ENCODE peak calls at places on chromosomes 2 and 18, in nine cellular contexts. One of them, this sample, is unnamed.

GRCh38 chr2:238913931-238914647 is 66.2 kb downstream of the TWIST2 start:
- DNase-seq in K562: no peak
- DNase-seq in fibroblast of lung: no peak
- DNase-seq in A549: no peak
- DNase-seq in thoracic aorta: no peak
- DNase-seq in activated CD8-positive, alpha-beta T cell treated with anti-CD3 and anti-CD28 coated beads for 36 hours: no peak
- DNase-seq in retinal pigment epithelial cell: no peak
- DNase-seq in nephron progenitor cell: no peak
- DNase-seq in glutamatergic neuron: no peak
- DNase-seq in this sample: no peak

GRCh38 chr2:8685697-8686358 is 4.0 kb downstream of the ID2 start:
- DNase-seq in K562: peak; percentile 83
- DNase-seq in fibroblast of lung: peak; percentile 24
- DNase-seq in A549: peak; percentile 51
- DNase-seq in thoracic aorta: no peak
- DNase-seq in activated CD8-positive, alpha-beta T cell treated with anti-CD3 and anti-CD28 coated beads for 36 hours: peak; percentile 73
- DNase-seq in retinal pigment epithelial cell: no peak
- DNase-seq in nephron progenitor cell: peak; percentile 94
- DNase-seq in glutamatergic neuron: peak; percentile 89
- DNase-seq in this sample: peak; percentile 94

GRCh38 chr2:220273082-220273481 is 645.7 kb downstream of the SLC4A3 start:
- DNase-seq in K562: no peak
- DNase-seq in fibroblast of lung: no peak
- DNase-seq in A549: peak; percentile 20
- DNase-seq in thoracic aorta: no peak
- DNase-seq in activated CD8-positive, alpha-beta T cell treated with anti-CD3 and anti-CD28 coated beads for 36 hours: no peak
- DNase-seq in retinal pigment epithelial cell: no peak
- DNase-seq in nephron progenitor cell: no peak
- DNase-seq in glutamatergic neuron: no peak
- DNase-seq in this sample: no peak

GRCh38 chr2:96073170-96073775 is 38.6 kb upstream of the GPAT2 start:
- DNase-seq in K562: no peak
- DNase-seq in fibroblast of lung: no peak
- DNase-seq in A549: no peak
- DNase-seq in thoracic aorta: no peak
- DNase-seq in activated CD8-positive, alpha-beta T cell treated with anti-CD3 and anti-CD28 coated beads for 36 hours: no peak
- DNase-seq in retinal pigment epithelial cell: no peak
- DNase-seq in nephron progenitor cell: no peak
- DNase-seq in glutamatergic neuron: no peak
- DNase-seq in this sample: no peak

GRCh38 chr2:230011617-230012016 is 57.1 kb downstream of the SLC16A14 start:
- DNase-seq in K562: no peak
- DNase-seq in fibroblast of lung: peak; percentile 57
- DNase-seq in A549: no peak
- DNase-seq in thoracic aorta: no peak
- DNase-seq in activated CD8-positive, alpha-beta T cell treated with anti-CD3 and anti-CD28 coated beads for 36 hours: no peak
- DNase-seq in retinal pigment epithelial cell: no peak
- DNase-seq in nephron progenitor cell: no peak
- DNase-seq in glutamatergic neuron: no peak
- DNase-seq in this sample: no peak

GRCh38 chr2:1611886-1612285 is 132.4 kb downstream of the PXDN start:
- DNase-seq in K562: no peak
- DNase-seq in fibroblast of lung: no peak
- DNase-seq in A549: no peak
- DNase-seq in thoracic aorta: no peak
- DNase-seq in activated CD8-positive, alpha-beta T cell treated with anti-CD3 and anti-CD28 coated beads for 36 hours: no peak
- DNase-seq in retinal pigment epithelial cell: no peak
- DNase-seq in nephron progenitor cell: no peak
- DNase-seq in glutamatergic neuron: no peak
- DNase-seq in this sample: no peak

GRCh38 chr2:70688427-70688826 is 79.6 kb downstream of the ADD2 start:
- DNase-seq in K562: no peak
- DNase-seq in fibroblast of lung: no peak
- DNase-seq in A549: no peak
- DNase-seq in thoracic aorta: no peak
- DNase-seq in activated CD8-positive, alpha-beta T cell treated with anti-CD3 and anti-CD28 coated beads for 36 hours: no peak
- DNase-seq in retinal pigment epithelial cell: no peak
- DNase-seq in nephron progenitor cell: no peak
- DNase-seq in glutamatergic neuron: no peak
- DNase-seq in this sample: no peak

GRCh38 chr2:65495250-65495649 is 62.9 kb upstream of the SPRED2 start:
- DNase-seq in K562: no peak
- DNase-seq in fibroblast of lung: peak; percentile 26
- DNase-seq in A549: no peak
- DNase-seq in thoracic aorta: no peak
- DNase-seq in activated CD8-positive, alpha-beta T cell treated with anti-CD3 and anti-CD28 coated beads for 36 hours: no peak
- DNase-seq in retinal pigment epithelial cell: no peak
- DNase-seq in nephron progenitor cell: no peak
- DNase-seq in glutamatergic neuron: no peak
- DNase-seq in this sample: no peak

GRCh38 chr2:175004730-175004979 is 526 bp downstream of the CHN1 start:
- DNase-seq in K562: peak; percentile 11
- DNase-seq in fibroblast of lung: no peak
- DNase-seq in A549: no peak
- DNase-seq in thoracic aorta: no peak
- DNase-seq in activated CD8-positive, alpha-beta T cell treated with anti-CD3 and anti-CD28 coated beads for 36 hours: no peak
- DNase-seq in retinal pigment epithelial cell: no peak
- DNase-seq in nephron progenitor cell: peak; percentile 54
- DNase-seq in glutamatergic neuron: peak; percentile 55
- DNase-seq in this sample: peak; percentile 48

GRCh38 chr18:68376931-68377330 is 338.0 kb downstream of the TMX3 start:
- DNase-seq in K562: no peak
- DNase-seq in fibroblast of lung: no peak
- DNase-seq in A549: no peak
- DNase-seq in thoracic aorta: no peak
- DNase-seq in activated CD8-positive, alpha-beta T cell treated with anti-CD3 and anti-CD28 coated beads for 36 hours: no peak
- DNase-seq in retinal pigment epithelial cell: peak; percentile 3
- DNase-seq in nephron progenitor cell: no peak
- DNase-seq in glutamatergic neuron: no peak
- DNase-seq in this sample: no peak

GRCh38 chr2:1237785-1238184 is 175.5 kb upstream of the TPO start:
- DNase-seq in K562: no peak
- DNase-seq in fibroblast of lung: no peak
- DNase-seq in A549: no peak
- DNase-seq in thoracic aorta: no peak
- DNase-seq in activated CD8-positive, alpha-beta T cell treated with anti-CD3 and anti-CD28 coated beads for 36 hours: no peak
- DNase-seq in retinal pigment epithelial cell: no peak
- DNase-seq in nephron progenitor cell: no peak
- DNase-seq in glutamatergic neuron: no peak
- DNase-seq in this sample: no peak

GRCh38 chr18:79507546-79508480 is 112.1 kb downstream of the NFATC1 start:
- DNase-seq in K562: no peak
- DNase-seq in fibroblast of lung: peak; percentile 53
- DNase-seq in A549: no peak
- DNase-seq in thoracic aorta: no peak
- DNase-seq in activated CD8-positive, alpha-beta T cell treated with anti-CD3 and anti-CD28 coated beads for 36 hours: peak; percentile 47
- DNase-seq in retinal pigment epithelial cell: no peak
- DNase-seq in nephron progenitor cell: peak; percentile 39
- DNase-seq in glutamatergic neuron: peak; percentile 12
- DNase-seq in this sample: no peak

GRCh38 chr2:107698861-107699260 is 127.8 kb upstream of the RGPD4 start:
- DNase-seq in K562: no peak
- DNase-seq in fibroblast of lung: no peak
- DNase-seq in A549: no peak
- DNase-seq in thoracic aorta: no peak
- DNase-seq in activated CD8-positive, alpha-beta T cell treated with anti-CD3 and anti-CD28 coated beads for 36 hours: no peak
- DNase-seq in retinal pigment epithelial cell: no peak
- DNase-seq in nephron progenitor cell: no peak
- DNase-seq in glutamatergic neuron: no peak
- DNase-seq in this sample: no peak

GRCh38 chr2:188220535-188220934 is 71.1 kb upstream of the GULP1 start:
- DNase-seq in K562: no peak
- DNase-seq in fibroblast of lung: no peak
- DNase-seq in A549: no peak
- DNase-seq in thoracic aorta: no peak
- DNase-seq in activated CD8-positive, alpha-beta T cell treated with anti-CD3 and anti-CD28 coated beads for 36 hours: no peak
- DNase-seq in retinal pigment epithelial cell: no peak
- DNase-seq in nephron progenitor cell: no peak
- DNase-seq in glutamatergic neuron: no peak
- DNase-seq in this sample: no peak

GRCh38 chr2:460861-461260 is 173.0 kb upstream of the ALKAL2 start:
- DNase-seq in K562: no peak
- DNase-seq in fibroblast of lung: peak; percentile 46
- DNase-seq in A549: no peak
- DNase-seq in thoracic aorta: no peak
- DNase-seq in activated CD8-positive, alpha-beta T cell treated with anti-CD3 and anti-CD28 coated beads for 36 hours: peak; percentile 71
- DNase-seq in retinal pigment epithelial cell: no peak
- DNase-seq in nephron progenitor cell: no peak
- DNase-seq in glutamatergic neuron: no peak
- DNase-seq in this sample: no peak

GRCh38 chr18:6328624-6329016 is 86.1 kb downstream of the L3MBTL4 start:
- DNase-seq in K562: no peak
- DNase-seq in fibroblast of lung: no peak
- DNase-seq in A549: no peak
- DNase-seq in thoracic aorta: no peak
- DNase-seq in activated CD8-positive, alpha-beta T cell treated with anti-CD3 and anti-CD28 coated beads for 36 hours: no peak
- DNase-seq in retinal pigment epithelial cell: no peak
- DNase-seq in nephron progenitor cell: no peak
- DNase-seq in glutamatergic neuron: no peak
- DNase-seq in this sample: no peak

GRCh38 chr2:234676109-234676858 is 179.4 kb upstream of the ARL4C start:
- DNase-seq in K562: no peak
- DNase-seq in fibroblast of lung: no peak
- DNase-seq in A549: no peak
- DNase-seq in thoracic aorta: no peak
- DNase-seq in activated CD8-positive, alpha-beta T cell treated with anti-CD3 and anti-CD28 coated beads for 36 hours: no peak
- DNase-seq in retinal pigment epithelial cell: no peak
- DNase-seq in nephron progenitor cell: no peak
- DNase-seq in glutamatergic neuron: no peak
- DNase-seq in this sample: no peak

GRCh38 chr18:31659574-31660149 is 24.7 kb downstream of the B4GALT6 start:
- DNase-seq in K562: no peak
- DNase-seq in fibroblast of lung: no peak
- DNase-seq in A549: no peak
- DNase-seq in thoracic aorta: no peak
- DNase-seq in activated CD8-positive, alpha-beta T cell treated with anti-CD3 and anti-CD28 coated beads for 36 hours: no peak
- DNase-seq in retinal pigment epithelial cell: no peak
- DNase-seq in nephron progenitor cell: no peak
- DNase-seq in glutamatergic neuron: no peak
- DNase-seq in this sample: no peak

GRCh38 chr2:33291278-33292013 is 185.0 kb upstream of the RASGRP3 start:
- DNase-seq in K562: no peak
- DNase-seq in fibroblast of lung: peak; percentile 98
- DNase-seq in A549: peak; percentile 90
- DNase-seq in thoracic aorta: no peak
- DNase-seq in activated CD8-positive, alpha-beta T cell treated with anti-CD3 and anti-CD28 coated beads for 36 hours: no peak
- DNase-seq in retinal pigment epithelial cell: peak; percentile 75
- DNase-seq in nephron progenitor cell: no peak
- DNase-seq in glutamatergic neuron: no peak
- DNase-seq in this sample: no peak

GRCh38 chr2:234873828-234874173 is 78.0 kb upstream of the SH3BP4 start:
- DNase-seq in K562: no peak
- DNase-seq in fibroblast of lung: peak; percentile 56
- DNase-seq in A549: peak; percentile 33
- DNase-seq in thoracic aorta: no peak
- DNase-seq in activated CD8-positive, alpha-beta T cell treated with anti-CD3 and anti-CD28 coated beads for 36 hours: no peak
- DNase-seq in retinal pigment epithelial cell: no peak
- DNase-seq in nephron progenitor cell: no peak
- DNase-seq in glutamatergic neuron: no peak
- DNase-seq in this sample: no peak

GRCh38 chr2:103396152-103396551 is 634.3 kb downstream of the TMEM182 start:
- DNase-seq in K562: no peak
- DNase-seq in fibroblast of lung: no peak
- DNase-seq in A549: no peak
- DNase-seq in thoracic aorta: no peak
- DNase-seq in activated CD8-positive, alpha-beta T cell treated with anti-CD3 and anti-CD28 coated beads for 36 hours: no peak
- DNase-seq in retinal pigment epithelial cell: no peak
- DNase-seq in nephron progenitor cell: no peak
- DNase-seq in glutamatergic neuron: no peak
- DNase-seq in this sample: no peak

GRCh38 chr18:77702686-77703085 is 453.0 kb downstream of the GALR1 start:
- DNase-seq in K562: no peak
- DNase-seq in fibroblast of lung: no peak
- DNase-seq in A549: peak; percentile 36
- DNase-seq in thoracic aorta: no peak
- DNase-seq in activated CD8-positive, alpha-beta T cell treated with anti-CD3 and anti-CD28 coated beads for 36 hours: peak; percentile 16
- DNase-seq in retinal pigment epithelial cell: no peak
- DNase-seq in nephron progenitor cell: peak; percentile 10
- DNase-seq in glutamatergic neuron: peak; percentile 63
- DNase-seq in this sample: peak; percentile 34
- TF ChIP-seq CTCF in K562: peak; percentile 17
- TF ChIP-seq CTCF in fibroblast of lung: no peak
- TF ChIP-seq CTCF in A549: peak; percentile 38
- TF ChIP-seq CTCF in thoracic aorta: no peak
- TF ChIP-seq CTCF in activated CD8-positive, alpha-beta T cell treated with anti-CD3 and anti-CD28 coated beads for 36 hours: no peak
- TF ChIP-seq CTCF in retinal pigment epithelial cell: peak; percentile 13
- TF ChIP-seq CTCF in nephron progenitor cell: peak; percentile 32
- TF ChIP-seq CTCF in glutamatergic neuron: no peak
- TF ChIP-seq CTCF in this sample: no peak

GRCh38 chr18:46264255-46264654 is 160.1 kb downstream of the HAUS1 start:
- DNase-seq in K562: peak; percentile 10
- DNase-seq in fibroblast of lung: no peak
- DNase-seq in A549: peak; percentile 42
- DNase-seq in thoracic aorta: no peak
- DNase-seq in activated CD8-positive, alpha-beta T cell treated with anti-CD3 and anti-CD28 coated beads for 36 hours: no peak
- DNase-seq in retinal pigment epithelial cell: peak; percentile 34
- DNase-seq in nephron progenitor cell: no peak
- DNase-seq in glutamatergic neuron: no peak
- DNase-seq in this sample: no peak
- TF ChIP-seq CTCF in K562: no peak
- TF ChIP-seq CTCF in fibroblast of lung: no peak
- TF ChIP-seq CTCF in A549: no peak
- TF ChIP-seq CTCF in thoracic aorta: no peak
- TF ChIP-seq CTCF in activated CD8-positive, alpha-beta T cell treated with anti-CD3 and anti-CD28 coated beads for 36 hours: no peak
- TF ChIP-seq CTCF in retinal pigment epithelial cell: no peak
- TF ChIP-seq CTCF in nephron progenitor cell: no peak
- TF ChIP-seq CTCF in glutamatergic neuron: no peak
- TF ChIP-seq CTCF in this sample: no peak

GRCh38 chr2:6452702-6453481 is 412.8 kb downstream of the CMPK2 start:
- DNase-seq in K562: no peak
- DNase-seq in fibroblast of lung: peak; percentile 11
- DNase-seq in A549: peak; percentile 3
- DNase-seq in thoracic aorta: no peak
- DNase-seq in activated CD8-positive, alpha-beta T cell treated with anti-CD3 and anti-CD28 coated beads for 36 hours: no peak
- DNase-seq in retinal pigment epithelial cell: no peak
- DNase-seq in nephron progenitor cell: no peak
- DNase-seq in glutamatergic neuron: no peak
- DNase-seq in this sample: no peak
- TF ChIP-seq CTCF in K562: no peak
- TF ChIP-seq CTCF in fibroblast of lung: no peak
- TF ChIP-seq CTCF in A549: no peak
- TF ChIP-seq CTCF in thoracic aorta: no peak
- TF ChIP-seq CTCF in activated CD8-positive, alpha-beta T cell treated with anti-CD3 and anti-CD28 coated beads for 36 hours: no peak
- TF ChIP-seq CTCF in retinal pigment epithelial cell: peak; percentile 16
- TF ChIP-seq CTCF in nephron progenitor cell: no peak
- TF ChIP-seq CTCF in glutamatergic neuron: no peak
- TF ChIP-seq CTCF in this sample: no peak

DNA sequence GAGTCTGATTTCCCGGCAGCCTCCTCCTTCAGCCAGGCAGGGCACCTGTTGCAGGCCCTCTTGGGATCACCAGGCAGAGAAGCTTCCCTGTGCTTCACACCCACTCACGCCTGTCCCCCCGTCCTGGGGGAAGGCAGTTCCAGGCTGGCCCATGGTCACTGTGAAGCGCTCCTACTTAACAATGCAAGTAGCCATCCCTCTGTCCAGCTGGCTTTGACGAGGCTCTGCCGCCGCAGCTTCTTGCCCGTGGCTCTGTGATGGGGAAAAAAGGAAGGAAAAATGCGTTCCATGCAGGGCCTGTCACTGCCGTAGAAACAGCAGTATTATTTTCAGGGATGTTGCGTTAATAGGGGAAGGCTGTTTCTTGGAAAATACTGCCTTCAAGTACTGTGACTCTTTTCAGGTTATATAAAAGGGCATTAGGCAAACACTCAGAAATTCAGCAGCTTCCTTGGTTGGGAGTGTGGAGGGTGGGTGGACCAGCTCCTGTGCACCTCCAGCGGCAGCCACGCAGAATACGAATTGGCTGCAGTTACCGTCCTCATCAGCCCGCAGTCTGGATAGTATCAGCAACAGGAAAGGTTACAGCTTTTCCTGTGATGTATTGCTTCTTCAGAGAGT is 232.3 kb downstream of the KLHL29 start:
- DNase-seq in K562: no peak
- DNase-seq in fibroblast of lung: peak; percentile 60
- DNase-seq in A549: no peak
- DNase-seq in thoracic aorta: no peak
- DNase-seq in activated CD8-positive, alpha-beta T cell treated with anti-CD3 and anti-CD28 coated beads for 36 hours: no peak
- DNase-seq in retinal pigment epithelial cell: no peak
- DNase-seq in nephron progenitor cell: no peak
- DNase-seq in glutamatergic neuron: peak; percentile 76
- DNase-seq in this sample: no peak
- TF ChIP-seq CTCF in K562: no peak
- TF ChIP-seq CTCF in fibroblast of lung: peak; percentile 74
- TF ChIP-seq CTCF in A549: no peak
- TF ChIP-seq CTCF in thoracic aorta: peak; percentile 40
- TF ChIP-seq CTCF in activated CD8-positive, alpha-beta T cell treated with anti-CD3 and anti-CD28 coated beads for 36 hours: no peak
- TF ChIP-seq CTCF in retinal pigment epithelial cell: peak; percentile 14
- TF ChIP-seq CTCF in nephron progenitor cell: no peak
- TF ChIP-seq CTCF in glutamatergic neuron: no peak
- TF ChIP-seq CTCF in this sample: no peak